ENCODE peak calls at places on chromosomes 13 and 19, in ten cellular contexts. V, M, B, X, R, H, L, W, E and P are unnamed samples.

GRCh38 chr13:42333613-42334328 is 61.8 kb downstream of the AKAP11 start:
- DNase-seq in V (no peak), M (no peak), B (no peak), X (no peak), R (peak; percentile 11), H (peak; percentile 41), L (no peak), W (no peak), E (peak; percentile 9), P (no peak)

GRCh38 chr13:43245374-43245964 is 222.1 kb downstream of the DNAJC15 start:
- DNase-seq in V (no peak), M (no peak), B (no peak), X (no peak), R (peak; percentile 94), H (no peak), L (no peak), W (no peak), E (peak; percentile 93), P (no peak)

GRCh38 chr19:48616041-48616436 is 1.2 kb upstream of the FAM83E start:
- DNase-seq in V (no peak), M (no peak), B (no peak), X (no peak), R (no peak), H (no peak), L (no peak), W (no peak), E (no peak), P (no peak)

GRCh38 chr13:22311734-22312404 is 641.0 kb downstream of the FGF9 start:
- DNase-seq in V (no peak), M (no peak), B (no peak), X (no peak), R (no peak), H (no peak), L (no peak), W (no peak), E (no peak), P (peak; percentile 40)

GRCh38 chr13:77062097-77062496 is 35.1 kb upstream of the FBXL3 start:
- DNase-seq in V (no peak), M (no peak), B (no peak), X (no peak), R (no peak), H (no peak), L (no peak), W (no peak), E (no peak), P (no peak)

GRCh38 chr19:44644391-44645016 is 794 bp downstream of the PVR start:
- DNase-seq in V (peak; percentile 12), M (no peak), B (no peak), X (no peak), R (peak; percentile 59), H (no peak), L (no peak), W (no peak), E (no peak), P (peak; percentile 31)

GRCh38 chr19:6108721-6109633 is 1.3 kb downstream of the RFX2 start:
- DNase-seq in V (no peak), M (peak; percentile 24), B (peak; percentile 32), X (peak; percentile 49), R (peak; percentile 65), H (peak; percentile 69), L (no peak), W (peak; percentile 40), E (peak; percentile 88), P (no peak)

GRCh38 chr13:78100481-78100880 is 181.8 kb upstream of the EDNRB start:
- DNase-seq in V (no peak), M (no peak), B (no peak), X (no peak), R (peak; percentile 2), H (no peak), L (no peak), W (no peak), E (peak; percentile 10), P (no peak)

GRCh38 chr13:30404207-30404606 is 18.1 kb upstream of the UBE2L5 start:
- DNase-seq in V (no peak), M (no peak), B (no peak), X (no peak), R (no peak), H (no peak), L (no peak), W (no peak), E (no peak), P (no peak)

GRCh38 chr19:50415661-50416033 is 3.1 kb upstream of the SPIB start:
- DNase-seq in V (no peak), M (no peak), B (no peak), X (no peak), R (no peak), H (peak; percentile 54), L (no peak), W (no peak), E (no peak), P (no peak)

GRCh38 chr13:80048030-80048429 is 292.9 kb downstream of the SPRY2 start:
- DNase-seq in V (no peak), M (no peak), B (no peak), X (no peak), R (no peak), H (no peak), L (no peak), W (no peak), E (no peak), P (no peak)

GRCh38 chr13:28489536-28489935 is 5.4 kb downstream of the FLT1 start:
- DNase-seq in V (no peak), M (no peak), B (no peak), X (no peak), R (peak; percentile 67), H (peak; percentile 36), L (no peak), W (no peak), E (peak; percentile 91), P (no peak)

GRCh38 chr19:36196249-36196648 is 18.2 kb downstream of the ZNF565 start:
- DNase-seq in V (no peak), M (no peak), B (no peak), X (no peak), R (no peak), H (no peak), L (no peak), W (no peak), E (no peak), P (no peak)

GRCh38 chr13:77465595-77466195 is 69.8 kb upstream of the SCEL start:
- DNase-seq in V (no peak), M (no peak), B (no peak), X (no peak), R (no peak), H (no peak), L (no peak), W (no peak), E (no peak), P (no peak)

GRCh38 chr13:23790591-23791170 is 98.5 kb downstream of the MIPEP start:
- DNase-seq in V (no peak), M (no peak), B (no peak), X (no peak), R (peak; percentile 96), H (no peak), L (no peak), W (no peak), E (peak; percentile 99), P (peak; percentile 18)